ENCODE peak calls at places on chromosomes 6 and 20, in seven cellular contexts. W is NCI-H1092; F is stimulated activated CD4-positive, alpha-beta T cell treated with anti-CD3 and anti-CD28 coated beads, Interleukin-2, amount 100 ng/mL, for 24 hours; Q is prostate gland; H is hypothalamus; D is hepatocyte; E is C1 segment of cervical spinal cord. Y is an unnamed sample.

GRCh38 chr6:142913036-142913510 is 31.9 kb downstream of the HIVEP2 start:
- DNase-seq in E (no peak), F (no peak), D (no peak), Q (no peak), W (no peak), H (no peak), Y (no peak)

GRCh38 chr20:49813305-49813974 is 812 bp downstream of the SLC9A8 start:
- DNase-seq in W (no peak), Q (no peak), F (no peak), E (no peak), D (no peak), H (no peak), Y (no peak)

GRCh38 chr20:61791995-61792394 is 273.7 kb downstream of the TAF4 start:
- DNase-seq in W (no peak), E (no peak), H (no peak), F (no peak), Q (no peak), D (no peak), Y (no peak)

GRCh38 chr6:78701407-78701806 is 165.9 kb upstream of the IRAK1BP1 start:
- DNase-seq in H (no peak), W (no peak), Q (no peak), F (no peak), E (no peak), D (no peak), Y (peak)

GRCh38 chr6:2596222-2596621 is 154.5 kb downstream of the MYLK4 start:
- DNase-seq in Q (no peak), E (no peak), H (no peak), D (no peak), W (no peak), F (peak), Y (no peak)

GRCh38 chr6:17115251-17116089 is 13.6 kb downstream of the STMND1 start:
- DNase-seq in F (no peak), E (no peak), W (no peak), H (no peak), Q (no peak), D (peak), Y (peak)

GRCh38 chr20:34951652-34952051 is 4.0 kb downstream of the GSS start:
- DNase-seq in Q (no peak), H (no peak), F (no peak), E (no peak), D (no peak), W (peak), Y (no peak)

GRCh38 chr20:17614812-17615644 is 45.2 kb downstream of the DSTN start:
- DNase-seq in D (no peak), H (no peak), W (no peak), Q (no peak), F (no peak), E (no peak), Y (no peak)

GRCh38 chr20:38201356-38201755 is 36.3 kb upstream of the TGM2 start:
- DNase-seq in Q (no peak), D (no peak), W (no peak), H (no peak), E (no peak), F (no peak), Y (peak)

GRCh38 chr20:47719211-47719610 is 66.1 kb downstream of the SULF2 start:
- DNase-seq in E (no peak), D (no peak), F (no peak), Q (no peak), H (no peak), W (no peak), Y (no peak)

GRCh38 chr6:20575691-20576451 is 41.6 kb downstream of the CDKAL1 start:
- DNase-seq in Q (no peak), W (no peak), F (no peak), H (no peak), E (no peak), D (no peak), Y (no peak)

GRCh38 chr20:61965606-61966491 is 99.8 kb downstream of the TAF4 start:
- DNase-seq in F (no peak), E (no peak), Q (no peak), D (no peak), H (no peak), W (no peak), Y (no peak)

GRCh38 chr6:57313711-57314471 is 3.5 kb upstream of the PRIM2 start:
- DNase-seq in Q (peak), F (no peak), H (no peak), E (no peak), D (peak), W (no peak), Y (peak)

GRCh38 chr6:160461641-160462040 is 113.5 kb downstream of the SLC22A3 start:
- DNase-seq in Q (no peak), F (no peak), E (no peak), D (no peak), W (no peak), H (no peak), Y (no peak)

GRCh38 chr6:154842828-154843227 is 109.6 kb downstream of the SCAF8 start:
- DNase-seq in F (no peak), W (no peak), E (no peak), D (no peak), Q (no peak), H (no peak), Y (no peak)

GRCh38 chr6:54802775-54803631 is 43.6 kb upstream of the FAM83B start:
- DNase-seq in Q (no peak), F (no peak), W (no peak), D (peak), E (no peak), H (no peak), Y (no peak)

GRCh38 chr6:158660331-158660730 is 10.5 kb downstream of the SYTL3 start:
- DNase-seq in F (peak), E (no peak), D (peak), H (no peak), Q (peak), W (peak), Y (no peak)

GRCh38 chr6:168060521-168060931 is 18.5 kb downstream of the FRMD1 start:
- DNase-seq in Q (peak), H (peak), W (peak), E (peak), F (no peak), D (peak), Y (peak)

GRCh38 chr6:92371211-92371610 is 1048.1 kb downstream of the EPHA7 start:
- DNase-seq in Q (no peak), W (no peak), F (no peak), H (no peak), E (no peak), D (no peak), Y (no peak)

GRCh38 chr6:151027295-151027747 is 161.8 kb downstream of the MTHFD1L start:
- DNase-seq in F (no peak), E (no peak), Q (no peak), D (no peak), H (no peak), W (no peak), Y (no peak)

GRCh38 chr20:21099653-21100589 is 6.2 kb downstream of the LINC00237 start:
- DNase-seq in F (peak), D (peak), Q (no peak), E (no peak), H (peak), W (peak), Y (peak)

GRCh38 chr20:25484224-25484846 is 76.9 kb downstream of the GINS1 start:
- DNase-seq in E (no peak), D (no peak), H (no peak), F (no peak), Q (peak), W (no peak), Y (no peak)

GRCh38 chr6:3081965-3082364 is 13.7 kb downstream of the RIPK1 start:
- DNase-seq in D (no peak), E (peak), F (no peak), Q (no peak), H (peak), W (no peak), Y (no peak)

GRCh38 chr6:112877134-112878100 is 530.3 kb downstream of the RFPL4B start:
- DNase-seq in D (no peak), F (no peak), W (no peak), Q (no peak), H (no peak), E (no peak), Y (peak)

GRCh38 chr6:152982768-152983636 is at the start of gene FBXO5:
- DNase-seq in W (peak), E (peak), F (peak), Q (peak), D (peak), H (peak), Y (peak)

GRCh38 chr6:63565727-63566625 is 6.3 kb upstream of the LOC128125822 start:
- DNase-seq in Q (no peak), E (no peak), D (no peak), F (no peak), W (no peak), H (no peak), Y (no peak)

GRCh38 chr6:72810571-72811280 is 188.9 kb downstream of the KCNQ5 start:
- DNase-seq in W (no peak), H (no peak), Q (no peak), E (no peak), F (no peak), D (no peak), Y (no peak)

GRCh38 chr6:122033564-122034181 is 365.8 kb upstream of the HSF2 start:
- DNase-seq in D (peak), H (no peak), W (peak), F (no peak), E (no peak), Q (peak), Y (peak)

GRCh38 chr6:40586800-40587201 is 363 bp downstream of the LRFN2 start:
- DNase-seq in Q (no peak), H (no peak), W (no peak), D (no peak), F (peak), E (no peak), Y (no peak)

GRCh38 chr6:31879901-31880300 is 1.1 kb upstream of the SLC44A4 start:
- DNase-seq in W (no peak), F (no peak), D (no peak), E (no peak), Q (peak), H (no peak), Y (no peak)

GRCh38 chr20:51750037-51750769 is 18.0 kb downstream of the ATP9A start:
- DNase-seq in W (no peak), H (peak), F (peak), E (peak), D (peak), Q (peak), Y (peak)

GRCh38 chr6:53043626-53044025 is 21.6 kb upstream of the FBXO9 start:
- DNase-seq in W (no peak), H (no peak), E (no peak), D (no peak), F (no peak), Q (no peak), Y (no peak)

GRCh38 chr6:166957087-166957804 is 896 bp upstream of the RNASET2 start:
- DNase-seq in W (no peak), D (peak), Q (peak), E (no peak), F (peak), H (no peak), Y (peak)

GRCh38 chr6:138618168-138618567 is 118.9 kb upstream of the NHSL1 start:
- DNase-seq in D (no peak), W (no peak), E (no peak), Q (no peak), F (no peak), H (no peak), Y (no peak)

Y was measured in RKO.